ENCODE peak calls at places on chromosomes 12 and 14, in eight cellular contexts. A is mesenchymal stem cell, H is psoas muscle, Q is neuronal stem cell, E is adipocyte, N is K562, B is mammary epithelial cell, L is mucosa of descending colon. F is an unnamed sample.

GRCh38 chr12:42904683-42905418 is 315.3 kb upstream of the PRICKLE1 start:
- DNase-seq in B (no peak), H (no peak), E (no peak), N (no peak), A (no peak), L (no peak), Q (no peak), F (no peak)

GRCh38 chr12:113196996-113197395 is 11.5 kb downstream of the RITA1 start:
- DNase-seq in H (peak; percentile 73), L (peak; percentile 87), N (peak; percentile 83), Q (no peak), B (peak; percentile 63), A (peak; percentile 87), E (peak; percentile 86), F (no peak)

GRCh38 chr12:47188576-47189441 is 109.0 kb upstream of the AMIGO2 start:
- DNase-seq in B (peak; percentile 4), E (peak; percentile 67), H (no peak), L (no peak), A (peak; percentile 51), Q (no peak), N (no peak), F (no peak)

GRCh38 chr14:102985665-102986064 is 63.2 kb downstream of the AMN start:
- DNase-seq in B (no peak), A (no peak), Q (no peak), H (no peak), N (no peak), L (no peak), E (no peak), F (no peak)

GRCh38 chr12:27822076-27822712 is 42.2 kb upstream of the MANSC4 start:
- DNase-seq in L (no peak), Q (no peak), H (no peak), A (peak; percentile 70), B (peak; percentile 98), E (peak; percentile 32), N (peak; percentile 60), F (no peak)

GRCh38 chr14:73786942-73787759 is 64.5 kb upstream of the PTGR2 start:
- DNase-seq in B (peak; percentile 20), L (peak; percentile 74), E (peak; percentile 68), Q (no peak), N (peak; percentile 56), A (peak; percentile 37), H (peak; percentile 86), F (peak; percentile 38)

GRCh38 chr12:38905480-38906351 is at the start of gene CPNE8:
- DNase-seq in H (peak; percentile 88), N (peak; percentile 73), Q (peak; percentile 52), B (peak; percentile 76), E (no peak), L (peak; percentile 78), A (peak; percentile 94), F (peak; percentile 69)

GRCh38 chr12:38544357-38545066 is 227.9 kb downstream of the ALG10B start:
- DNase-seq in H (no peak), N (no peak), Q (peak; percentile 12), E (no peak), A (no peak), L (no peak), B (no peak), F (peak; percentile 28)

GRCh38 chr14:21311614-21312013 is 31.7 kb downstream of the RPGRIP1 start:
- DNase-seq in A (no peak), B (no peak), H (no peak), Q (no peak), N (no peak), E (no peak), L (no peak), F (no peak)

GRCh38 chr14:36870776-36871175 is 209.1 kb downstream of the PAX9 start:
- DNase-seq in N (peak; percentile 7), Q (no peak), B (no peak), E (no peak), A (no peak), H (no peak), L (no peak), F (no peak)

GRCh38 chr14:102506599-102506871 is 3.0 kb downstream of the ANKRD9 start:
- DNase-seq in Q (no peak), E (no peak), L (no peak), N (no peak), H (peak; percentile 33), A (no peak), B (no peak), F (no peak)

GRCh38 chr14:101948666-101949205 is 15.6 kb upstream of the DYNC1H1 start:
- DNase-seq in N (no peak), A (no peak), H (peak; percentile 67), L (peak; percentile 35), B (no peak), E (no peak), Q (no peak), F (no peak)

GRCh38 chr12:52316290-52316689 is 4.9 kb downstream of the KRT83 start:
- DNase-seq in H (no peak), N (no peak), L (no peak), Q (no peak), A (no peak), E (no peak), B (no peak), F (no peak)

GRCh38 chr12:96364092-96364700 is 36.0 kb downstream of the CDK17 start:
- DNase-seq in N (no peak), H (no peak), L (no peak), Q (no peak), E (no peak), A (no peak), B (no peak), F (no peak)

GRCh38 chr12:96368687-96369086 is 31.6 kb downstream of the CDK17 start:
- DNase-seq in Q (no peak), N (no peak), A (no peak), B (no peak), L (no peak), E (no peak), H (no peak), F (no peak)

GRCh38 chr12:96366255-96366654 is 34.0 kb downstream of the CDK17 start:
- DNase-seq in B (no peak), N (no peak), Q (no peak), H (no peak), A (no peak), L (no peak), E (no peak), F (no peak)

GRCh38 chr12:96368233-96368632 is 32.0 kb downstream of the CDK17 start:
- DNase-seq in A (no peak), E (no peak), L (no peak), H (no peak), B (peak; percentile 9), Q (no peak), N (no peak), F (no peak)

GRCh38 chr12:96365604-96366230 is 34.5 kb downstream of the CDK17 start:
- DNase-seq in L (no peak), H (no peak), Q (no peak), A (no peak), B (no peak), E (no peak), N (no peak), F (no peak)
- H3K4me3 ChIP-seq in L (no peak overlapping the region), H (no peak overlapping the region), Q (no peak overlapping the region), A (no peak overlapping the region), B (no peak overlapping the region), E (no peak overlapping the region), N (no peak overlapping the region), F (no peak overlapping the region)

GRCh38 chr12:116201359-116201758 is 76.1 kb downstream of the MED13L start:
- DNase-seq in L (no peak), N (no peak), B (no peak), E (no peak), A (no peak), H (no peak), Q (no peak), F (no peak)

GRCh38 chr12:116199160-116199559 is 78.3 kb downstream of the MED13L start:
- DNase-seq in A (no peak), H (no peak), B (no peak), N (no peak), Q (no peak), E (peak; percentile 25), L (no peak), F (no peak)

GRCh38 chr12:116201908-116202307 is 75.6 kb downstream of the MED13L start:
- DNase-seq in N (no peak), B (no peak), A (no peak), E (peak; percentile 46), H (no peak), L (no peak), Q (no peak), F (no peak)

GRCh38 chr12:116202433-116202832 is 75.1 kb downstream of the MED13L start:
- DNase-seq in H (no peak), Q (no peak), L (no peak), A (peak; percentile 41), N (no peak), E (peak; percentile 32), B (no peak), F (no peak)

DNA sequence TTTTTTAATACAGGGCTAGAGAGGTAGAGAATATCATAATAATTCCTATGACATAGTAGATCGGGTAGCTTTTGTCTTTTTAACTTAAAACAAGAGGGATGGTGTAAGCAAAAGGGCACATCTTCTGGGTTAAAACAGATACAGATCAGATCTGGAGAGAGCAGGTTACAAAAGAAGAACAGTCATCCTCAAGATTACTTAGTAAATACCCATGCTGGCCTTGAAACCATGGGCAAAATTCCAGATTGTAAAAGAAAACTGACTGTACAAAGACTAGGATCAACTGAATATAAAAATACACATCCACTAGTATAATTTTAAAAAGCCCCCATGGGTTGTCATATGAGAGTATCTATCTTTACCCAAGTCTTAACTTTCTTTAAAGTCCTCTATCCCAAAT is 76.7 kb downstream of the MED13L start:
- DNase-seq in B (no peak), N (peak; percentile 33), L (no peak), E (peak; percentile 69), H (no peak), Q (no peak), A (peak; percentile 43), F (no peak)
- H3K4me1 ChIP-seq in B (peaks cover 4% of the 10 kb centered on the region), N (peaks cover 5% of the 10 kb centered on the region), L (peaks cover 17% of the 10 kb centered on the region), E (peaks cover 66% of the 10 kb centered on the region), H (peaks cover 87% of the 10 kb centered on the region), Q (peaks cover 12% of the 10 kb centered on the region), A (no peaks in the 10 kb centered on the region), F (peaks cover 24% of the 10 kb centered on the region)

DNA sequence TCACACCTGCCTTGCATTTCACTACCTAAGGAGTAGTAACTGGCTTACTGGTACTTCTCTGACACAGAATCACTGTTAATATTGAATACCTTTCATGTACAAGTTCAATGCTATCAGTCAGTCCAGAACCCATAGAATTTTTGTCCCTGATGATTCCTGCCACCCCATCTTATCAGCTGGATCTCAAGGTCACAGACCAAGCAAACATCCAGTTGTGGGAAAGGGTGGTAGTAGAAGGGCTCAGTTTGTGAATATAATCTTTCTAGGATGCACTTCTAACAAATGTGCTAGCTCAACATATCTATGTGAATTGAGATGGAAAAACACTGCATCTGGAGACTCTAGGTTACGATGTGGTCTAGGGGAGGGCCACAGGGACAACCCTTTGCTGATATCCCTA is 14.1 kb downstream of the PPP1CC start:
- DNase-seq in H (no peak), L (no peak), E (no peak), B (no peak), A (no peak), N (no peak), Q (no peak), F (no peak)
- H3K36me3 ChIP-seq in H (peaks cover 9% of the 10 kb centered on the region), L (peaks cover 4% of the 10 kb centered on the region), E (peaks cover 78% of the 10 kb centered on the region), B (peaks cover 41% of the 10 kb centered on the region), A (peaks cover 78% of the 10 kb centered on the region), N (peaks cover 97% of the 10 kb centered on the region), Q (peaks cover 97% of the 10 kb centered on the region), F (peaks cover 100% of the 10 kb centered on the region)

DNA sequence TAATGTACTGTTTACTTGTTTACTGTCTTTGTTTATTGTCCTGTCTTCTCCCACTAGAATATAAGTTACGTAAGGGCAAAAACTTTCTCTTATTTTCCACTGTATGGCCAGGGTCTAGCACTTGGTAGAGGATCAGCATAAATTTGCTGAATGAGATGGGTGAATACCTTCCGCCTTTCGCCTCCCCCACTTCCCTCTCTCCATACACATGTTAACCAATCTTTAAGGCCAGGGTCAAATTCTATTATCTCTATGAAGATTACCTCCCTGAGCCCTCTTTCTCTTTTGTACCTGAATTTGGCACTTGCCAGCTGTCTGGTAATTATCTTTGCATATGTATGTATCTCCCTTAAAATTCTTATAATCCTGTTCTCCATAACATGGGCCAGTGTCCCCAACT is 4.9 kb downstream of the DUSP16 start:
- DNase-seq in B (no peak), L (no peak), N (no peak), E (no peak), Q (no peak), H (no peak), A (no peak), F (peak; percentile 76)
- H3K4me3 ChIP-seq in B (no peak overlapping the region), L (no peak overlapping the region), N (no peak overlapping the region), E (no peak overlapping the region), Q (no peak overlapping the region), H (no peak overlapping the region), A (no peak overlapping the region), F (no peak overlapping the region)

F was measured in HAP-1.